ENCODE peak calls at places on chromosomes 3 and 15, in ten cellular contexts. Q is progenitor cell of endocrine pancreas; E is CD4-positive, alpha-beta T cell; W is glutamatergic neuron; S is transverse colon; M is left ventricle myocardium inferior; N is NCI-H1694; B is T follicular helper cell; P is kidney tubule cell; C is nucleus accumbens. L is an unnamed sample.

GRCh38 chr3:146200461-146201220 is 39.7 kb upstream of the PLOD2 start:
- DNase-seq in W (no peak), B (no peak), E (no peak), Q (no peak), S (no peak), N (no peak), M (no peak), C (no peak), P (no peak), L (no peak)

GRCh38 chr3:2420919-2421318 is 322.3 kb downstream of the CNTN4 start:
- DNase-seq in B (no peak), N (no peak), C (no peak), E (no peak), P (peak; percentile 11), W (no peak), Q (no peak), S (no peak), M (no peak), L (no peak)

GRCh38 chr15:40058476-40059140 is 19.6 kb upstream of the SRP14 start:
- DNase-seq in M (no peak), Q (no peak), E (no peak), S (no peak), B (no peak), P (no peak), C (no peak), W (no peak), N (no peak), L (no peak)

GRCh38 chr3:6827453-6827852 is 33.5 kb upstream of the GRM7 start:
- DNase-seq in E (no peak), M (no peak), P (no peak), C (no peak), W (no peak), B (no peak), N (no peak), Q (no peak), S (no peak), L (no peak)

GRCh38 chr3:193229851-193230250 is 11.2 kb upstream of the PLAAT1 start:
- DNase-seq in P (no peak), S (no peak), E (no peak), M (no peak), Q (no peak), N (peak; percentile 26), W (no peak), C (no peak), B (no peak), L (no peak)

GRCh38 chr15:52115598-52116427 is 3.2 kb upstream of the BCL2L10 start:
- DNase-seq in B (no peak), M (no peak), Q (no peak), C (no peak), N (no peak), E (no peak), P (peak; percentile 51), S (no peak), W (no peak), L (no peak)

GRCh38 chr15:34855893-34856292 is 60.5 kb upstream of the ACTC1 start:
- DNase-seq in Q (no peak), W (no peak), S (no peak), P (peak; percentile 58), E (no peak), N (no peak), C (no peak), B (no peak), M (no peak), L (peak; percentile 50)

GRCh38 chr3:128815318-128816064 is 63.9 kb upstream of the ACAD9 start:
- DNase-seq in E (no peak), B (no peak), P (no peak), S (no peak), Q (no peak), M (no peak), W (no peak), C (no peak), N (no peak), L (no peak)

GRCh38 chr3:101513419-101513986 is 491 bp upstream of the SENP7 start:
- DNase-seq in S (no peak), B (no peak), E (no peak), M (no peak), W (no peak), N (no peak), Q (no peak), P (no peak), C (no peak), L (no peak)

GRCh38 chr3:117297541-117297940 is 588.0 kb downstream of the TUSC7 start:
- DNase-seq in P (no peak), C (no peak), M (no peak), B (no peak), N (no peak), E (no peak), W (no peak), Q (no peak), S (no peak), L (no peak)

GRCh38 chr3:107598926-107599754 is 76.4 kb downstream of the BBX start:
- DNase-seq in C (no peak), E (peak; percentile 21), W (peak; percentile 40), S (peak; percentile 62), M (peak; percentile 44), Q (no peak), P (peak; percentile 90), N (no peak), B (peak; percentile 9), L (peak; percentile 71)

GRCh38 chr3:90015688-90016356 is 908.4 kb downstream of the EPHA3 start:
- DNase-seq in Q (no peak), N (no peak), S (no peak), E (no peak), C (no peak), B (no peak), P (peak; percentile 7), W (no peak), M (no peak), L (no peak)

GRCh38 chr15:52143862-52144261 is 31.3 kb upstream of the BCL2L10 start:
- DNase-seq in C (no peak), E (no peak), N (no peak), B (no peak), W (no peak), M (no peak), S (no peak), Q (no peak), P (peak; percentile 86), L (no peak)

GRCh38 chr3:134067311-134068161 is 37.8 kb upstream of the SLCO2A1 start:
- DNase-seq in W (no peak), M (no peak), S (no peak), B (no peak), N (no peak), C (no peak), Q (peak; percentile 5), P (no peak), E (no peak), L (no peak)

GRCh38 chr15:43230640-43231115 is 9.9 kb upstream of the EPB42 start:
- DNase-seq in M (no peak), Q (no peak), B (no peak), W (no peak), P (no peak), C (no peak), N (no peak), S (no peak), E (no peak), L (no peak)

GRCh38 chr15:70159397-70160009 is 61.8 kb upstream of the TLE3 start:
- DNase-seq in Q (no peak), E (no peak), C (no peak), W (no peak), N (no peak), P (no peak), S (no peak), M (no peak), B (no peak), L (no peak)

GRCh38 chr3:52121813-52122212 is 32.4 kb downstream of the POC1A start:
- DNase-seq in W (no peak), E (no peak), N (no peak), P (no peak), M (no peak), Q (no peak), S (no peak), B (no peak), C (no peak), L (peak; percentile 48)

GRCh38 chr3:33993631-33994030 is 195.2 kb downstream of the PDCD6IP start:
- DNase-seq in B (no peak), N (no peak), S (no peak), P (peak; percentile 57), M (no peak), Q (no peak), C (no peak), W (no peak), E (no peak), L (no peak)

GRCh38 chr15:88681610-88682221 is 42.9 kb downstream of the ISG20 start:
- DNase-seq in E (no peak), Q (no peak), M (no peak), C (peak; percentile 53), N (no peak), S (no peak), B (no peak), W (no peak), P (no peak), L (peak; percentile 81)

GRCh38 chr3:178434206-178434805 is 101.9 kb upstream of the KCNMB2 start:
- DNase-seq in N (peak; percentile 13), B (no peak), P (peak; percentile 11), C (no peak), M (no peak), Q (no peak), W (no peak), E (no peak), S (no peak), L (peak; percentile 22)

GRCh38 chr15:56244237-56244810 is 645 bp upstream of the RFX7 start:
- DNase-seq in C (peak; percentile 44), W (peak; percentile 45), P (peak; percentile 81), B (peak; percentile 3), Q (peak; percentile 10), E (no peak), N (peak; percentile 78), S (peak; percentile 38), M (no peak), L (peak; percentile 76)

GRCh38 chr3:18723426-18723825 is 298.3 kb upstream of the SATB1 start:
- DNase-seq in B (no peak), C (no peak), N (no peak), Q (no peak), P (no peak), E (no peak), M (no peak), S (no peak), W (no peak), L (no peak)

GRCh38 chr15:100616700-100617099 is 14.3 kb downstream of the ASB7 start:
- DNase-seq in Q (no peak), S (no peak), E (no peak), N (no peak), C (no peak), W (no peak), P (no peak), M (no peak), B (no peak), L (no peak)

GRCh38 chr3:190629088-190629487 is 115.2 kb downstream of the IL1RAP start:
- DNase-seq in S (no peak), W (no peak), P (no peak), M (no peak), B (no peak), N (no peak), E (no peak), Q (no peak), C (no peak), L (no peak)

GRCh38 chr3:163056874-163057497 is 1560.4 kb downstream of the OTOL1 start:
- DNase-seq in B (no peak), Q (peak; percentile 29), W (peak; percentile 53), E (no peak), N (peak; percentile 70), M (no peak), S (peak; percentile 14), P (peak; percentile 26), C (no peak), L (peak; percentile 23)

GRCh38 chr15:68749365-68750141 is 71.1 kb downstream of the ANP32A start:
- DNase-seq in M (no peak), E (no peak), P (no peak), C (no peak), N (no peak), W (no peak), S (no peak), Q (no peak), B (no peak), L (no peak)

GRCh38 chr3:134341391-134341790 is 32.9 kb downstream of the AMOTL2 start:
- DNase-seq in M (no peak), C (no peak), Q (no peak), N (peak; percentile 6), S (no peak), E (no peak), P (no peak), W (no peak), B (no peak), L (no peak)

GRCh38 chr15:85649372-85649771 is 145.4 kb downstream of the KLHL25 start:
- DNase-seq in S (no peak), W (no peak), E (no peak), M (no peak), N (no peak), P (peak; percentile 69), C (no peak), B (no peak), Q (no peak), L (no peak)